ENCODE peak calls at places on chromosomes 13 and 19, in seven cellular contexts. F, N, C, P, S, G and R are unnamed samples.

GRCh38 chr19:34365463-34366401 is 736 bp downstream of the GPI start:
- DNase-seq in F (peak; percentile 57), N (peak; percentile 66), C (peak; percentile 47), P (peak; percentile 31), S (peak; percentile 35), G (peak; percentile 31), R (peak; percentile 75)

GRCh38 chr19:6577410-6578125 is 13.4 kb downstream of the CD70 start:
- DNase-seq in F (no peak), N (no peak), C (no peak), P (peak; percentile 81), S (peak; percentile 18), G (peak; percentile 82), R (no peak)

GRCh38 chr13:95556981-95557380 is 4.5 kb downstream of the CLDN10 start:
- DNase-seq in F (no peak), N (no peak), C (no peak), P (no peak), S (no peak), G (no peak), R (no peak)

GRCh38 chr19:20039203-20039723 is at the start of gene ZNF682:
- DNase-seq in F (peak; percentile 95), N (peak; percentile 97), C (peak; percentile 100), P (peak; percentile 7), S (peak; percentile 94), G (peak; percentile 93), R (peak; percentile 92)

GRCh38 chr13:46170687-46171086 is 11.3 kb downstream of the LCP1 start:
- DNase-seq in F (no peak), N (no peak), C (peak; percentile 44), P (peak; percentile 69), S (peak; percentile 45), G (no peak), R (no peak)

GRCh38 chr19:5313307-5313706 is 27.3 kb downstream of the PTPRS start:
- DNase-seq in F (no peak), N (peak; percentile 69), C (no peak), P (no peak), S (no peak), G (no peak), R (no peak)

GRCh38 chr13:102707465-102707864 is 12.6 kb upstream of the METTL21C start:
- DNase-seq in F (no peak), N (no peak), C (no peak), P (peak; percentile 70), S (peak; percentile 92), G (peak; percentile 90), R (no peak)

GRCh38 chr19:55172741-55173140 is 6.3 kb upstream of the DNAAF3 start:
- DNase-seq in F (no peak), N (no peak), C (no peak), P (no peak), S (peak; percentile 65), G (peak; percentile 36), R (no peak)

GRCh38 chr19:40223135-40223822 is 3.2 kb downstream of the CCNP start:
- DNase-seq in F (no peak), N (peak; percentile 30), C (peak; percentile 87), P (no peak), S (no peak), G (no peak), R (no peak)

GRCh38 chr19:48329167-48329891 is 4.0 kb downstream of the EMP3 start:
- DNase-seq in F (no peak), N (no peak), C (peak; percentile 85), P (peak; percentile 64), S (peak; percentile 47), G (peak; percentile 78), R (no peak)

GRCh38 chr19:45883881-45884681 is 1.9 kb downstream of the IRF2BP1 start:
- DNase-seq in F (no peak), N (peak; percentile 43), C (no peak), P (no peak), S (no peak), G (no peak), R (peak; percentile 38)

GRCh38 chr13:99870541-99870940 is 101.0 kb downstream of the ZIC5 start:
- DNase-seq in F (no peak), N (no peak), C (no peak), P (no peak), S (no peak), G (no peak), R (no peak)

GRCh38 chr13:39038569-39038898 is 278 bp downstream of the NHLRC3 start:
- DNase-seq in F (no peak), N (no peak), C (no peak), P (peak; percentile 63), S (no peak), G (peak; percentile 48), R (peak; percentile 68)

GRCh38 chr19:24029941-24030636 is 56.9 kb upstream of the ZNF254 start:
- DNase-seq in F (no peak), N (no peak), C (peak; percentile 66), P (no peak), S (no peak), G (no peak), R (no peak)

GRCh38 chr19:3316659-3317207 is 49.6 kb upstream of the NFIC start:
- DNase-seq in F (no peak), N (no peak), C (no peak), P (no peak), S (no peak), G (no peak), R (no peak)

GRCh38 chr19:30667227-30667626 is 295.0 kb downstream of the ZNF536 start:
- DNase-seq in F (no peak), N (peak; percentile 13), C (no peak), P (no peak), S (no peak), G (no peak), R (no peak)

GRCh38 chr19:50906217-50906616 is 5.0 kb downstream of the KLK4 start:
- DNase-seq in F (no peak), N (peak; percentile 51), C (peak; percentile 93), P (peak; percentile 49), S (peak; percentile 6), G (no peak), R (peak; percentile 38)

GRCh38 chr13:73870970-73871935 is 263.0 kb downstream of the KLF12 start:
- DNase-seq in F (no peak), N (no peak), C (peak; percentile 59), P (peak; percentile 28), S (peak; percentile 83), G (no peak), R (no peak)

GRCh38 chr13:39602277-39602613 is 748 bp downstream of the LHFPL6 start:
- DNase-seq in F (no peak), N (no peak), C (no peak), P (no peak), S (no peak), G (no peak), R (no peak)

GRCh38 chr13:99677388-99677951 is 176.2 kb downstream of the TM9SF2 start:
- DNase-seq in F (no peak), N (no peak), C (no peak), P (peak; percentile 80), S (peak; percentile 28), G (no peak), R (no peak)

GRCh38 chr13:28575200-28575599 is 80.3 kb upstream of the FLT1 start:
- DNase-seq in F (no peak), N (no peak), C (no peak), P (no peak), S (no peak), G (no peak), R (peak; percentile 39)

GRCh38 chr13:23159205-23159586 is 21.6 kb upstream of the SGCG start:
- DNase-seq in F (peak; percentile 33), N (no peak), C (peak; percentile 90), P (peak; percentile 68), S (peak; percentile 69), G (no peak), R (no peak)

GRCh38 chr13:74770361-74770760 is 636.2 kb upstream of the KLF12 start:
- DNase-seq in F (no peak), N (no peak), C (no peak), P (no peak), S (peak; percentile 77), G (peak; percentile 81), R (no peak)

GRCh38 chr19:1274081-1274851 is 1.1 kb upstream of the FAM174C start:
- DNase-seq in F (no peak), N (no peak), C (no peak), P (no peak), S (no peak), G (no peak), R (no peak)
- H3K4me3 ChIP-seq in F (peak overlapping the region; percentile 86), N (peak overlapping the region; percentile 68), C (peak overlapping the region; percentile 88), P (peak overlapping the region; percentile 69), S (peak overlapping the region; percentile 72), G (peak overlapping the region; percentile 29), R (no peak overlapping the region)

GRCh38 chr13:110518150-110518525 is 43.4 kb downstream of the RAB20 start:
- DNase-seq in F (no peak), N (no peak), C (no peak), P (no peak), S (no peak), G (no peak), R (no peak)

GRCh38 chr13:110518571-110518970 is 43.0 kb downstream of the RAB20 start:
- DNase-seq in F (no peak), N (peak; percentile 50), C (no peak), P (no peak), S (no peak), G (no peak), R (peak; percentile 66)

GRCh38 chr13:110520431-110521295 is 40.9 kb downstream of the RAB20 start:
- DNase-seq in F (peak; percentile 73), N (peak; percentile 68), C (no peak), P (no peak), S (peak; percentile 94), G (no peak), R (peak; percentile 84)

GRCh38 chr13:110519046-110519445 is 42.5 kb downstream of the RAB20 start:
- DNase-seq in F (no peak), N (no peak), C (no peak), P (no peak), S (no peak), G (no peak), R (no peak)

GRCh38 chr13:110519506-110519905 is 42.0 kb downstream of the RAB20 start:
- DNase-seq in F (no peak), N (no peak), C (no peak), P (no peak), S (no peak), G (no peak), R (no peak)
- H3K4me1 ChIP-seq in F (peaks cover 42% of the 10 kb centered on the region), N (peaks cover 50% of the 10 kb centered on the region), C (no peaks in the 10 kb centered on the region), P (no peaks in the 10 kb centered on the region), S (no peaks in the 10 kb centered on the region), G (peaks cover 5% of the 10 kb centered on the region), R (peaks cover 46% of the 10 kb centered on the region)

GRCh38 chr19:35860436-35860817 is 3.7 kb downstream of the KIRREL2 start:
- DNase-seq in F (no peak), N (no peak), C (peak; percentile 50), P (no peak), S (no peak), G (no peak), R (no peak)
- TF ChIP-seq CTCF in F (no peak), N (no peak), C (peak; percentile 53), P (no peak), S (no peak), G (no peak), R (no peak)

DNA sequence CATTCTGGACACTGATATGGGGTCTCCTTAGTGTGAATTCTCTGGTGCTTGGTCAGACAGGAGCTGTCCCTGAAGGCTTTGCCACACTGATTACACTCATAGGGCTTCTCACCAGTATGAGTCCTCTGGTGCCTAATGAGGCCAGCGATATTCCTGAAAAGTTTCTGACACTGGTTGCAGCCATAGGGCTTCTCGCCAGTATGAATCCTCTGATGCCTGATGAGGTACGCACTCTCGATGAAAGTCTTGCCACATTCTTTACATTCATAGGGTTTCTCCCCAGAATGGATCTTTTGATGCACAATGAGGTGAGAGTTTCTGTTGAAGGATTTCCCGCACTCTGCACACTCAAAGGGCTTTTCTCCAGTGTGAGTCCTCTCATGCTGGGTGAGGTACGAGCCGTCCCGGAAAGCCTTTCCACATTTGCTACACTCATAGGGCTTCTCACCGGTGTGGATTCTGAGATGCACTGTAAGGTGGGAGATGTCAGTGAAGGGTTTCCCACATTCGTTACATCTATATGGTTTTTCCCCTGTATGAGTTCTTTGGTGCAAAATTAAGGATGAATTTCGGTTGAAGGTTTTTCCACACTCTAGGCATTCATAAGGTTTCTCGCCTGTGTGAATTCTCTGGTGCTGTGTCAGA is 22.4 kb downstream of the ZNF329 start:
- DNase-seq in F (no peak), N (no peak), C (peak; percentile 42), P (no peak), S (no peak), G (no peak), R (no peak)
- H3K4me3 ChIP-seq in F (no peak overlapping the region), N (no peak overlapping the region), C (no peak overlapping the region), P (no peak overlapping the region), S (no peak overlapping the region), G (no peak overlapping the region), R (no peak overlapping the region)